ENCODE peak calls at places on chromosome X, in four cellular contexts. O, X, T and W are unnamed samples.

GRCh38 chrX:44974462-44974861 is 101.5 kb downstream of the KDM6A start:
- DNase-seq in O (no peak), T (no peak), X (no peak), W (no peak)

GRCh38 chrX:153981771-153982533 is 9.4 kb downstream of the TMEM187 start:
- DNase-seq in T (no peak), O (peak; percentile 82), X (peak; percentile 61), W (no peak)

GRCh38 chrX:30643313-30643821 is 9.9 kb upstream of the GK start:
- DNase-seq in T (no peak), X (no peak), O (no peak), W (no peak)

GRCh38 chrX:9131066-9131465 is 97.1 kb upstream of the FAM9B start:
- DNase-seq in T (no peak), X (no peak), O (no peak), W (no peak)

GRCh38 chrX:155068165-155068564 is 2.8 kb downstream of the CMC4 start:
- DNase-seq in T (no peak), X (no peak), O (no peak), W (no peak)

GRCh38 chrX:134418317-134419113 is 41.5 kb upstream of the HPRT1 start:
- DNase-seq in X (no peak), O (no peak), T (no peak), W (no peak)

GRCh38 chrX:48492293-48492910 is 16.4 kb upstream of the PORCN start:
- DNase-seq in O (no peak), X (no peak), T (no peak), W (no peak)

GRCh38 chrX:18889982-18890381 is 93.9 kb downstream of the PHKA2 start:
- DNase-seq in X (no peak), O (no peak), T (no peak), W (no peak)

GRCh38 chrX:8364369-8365141 is 100.1 kb upstream of the VCX3B start:
- DNase-seq in X (no peak), O (no peak), T (no peak), W (peak; percentile 37)

GRCh38 chrX:66200855-66201795 is 37.1 kb downstream of the HEPH start:
- DNase-seq in O (no peak), X (no peak), T (no peak), W (no peak)

GRCh38 chrX:29903365-29903764 is 312.0 kb upstream of the MAGEB2 start:
- DNase-seq in O (no peak), T (no peak), X (no peak), W (no peak)

GRCh38 chrX:44223150-44223549 is 120.3 kb downstream of the EFHC2 start:
- DNase-seq in O (no peak), T (peak; percentile 47), X (no peak), W (peak; percentile 57)

GRCh38 chrX:1212532-1212931 is at the start of gene CRLF2:
- DNase-seq in T (no peak), X (no peak), O (no peak), W (no peak)

GRCh38 chrX:30831082-30831481 is 58.0 kb downstream of the TAB3 start:
- DNase-seq in X (no peak), T (no peak), O (no peak), W (no peak)

GRCh38 chrX:57607295-57608187 is 15.7 kb downstream of the ZXDB start:
- DNase-seq in X (no peak), O (no peak), T (no peak), W (no peak)

GRCh38 chrX:46561931-46562721 is 11.4 kb upstream of the CHST7 start:
- DNase-seq in O (no peak), T (no peak), X (no peak), W (peak; percentile 41)

GRCh38 chrX:129449141-129449540 is 74.1 kb downstream of the SMARCA1 start:
- DNase-seq in T (no peak), O (no peak), X (no peak), W (no peak)

GRCh38 chrX:22060451-22060940 is 28.4 kb downstream of the PHEX start:
- DNase-seq in T (no peak), O (no peak), X (no peak), W (no peak)

GRCh38 chrX:100447563-100448397 is 37.7 kb upstream of the PCDH19 start:
- DNase-seq in O (peak; percentile 52), T (no peak), X (peak; percentile 25), W (no peak)

GRCh38 chrX:44980403-44980802 is 107.4 kb downstream of the KDM6A start:
- DNase-seq in X (no peak), O (no peak), T (no peak), W (no peak)

GRCh38 chrX:45191820-45192409 is 8.8 kb downstream of the DIPK2B start:
- DNase-seq in T (no peak), X (no peak), O (no peak), W (no peak)

GRCh38 chrX:37653397-37654085 is 32.0 kb upstream of the XK start:
- DNase-seq in T (no peak), O (no peak), X (no peak), W (no peak)

GRCh38 chrX:103882999-103883398 is 50.9 kb upstream of the RAB9B start:
- DNase-seq in X (no peak), T (no peak), O (no peak), W (no peak)

GRCh38 chrX:70132244-70132643 is 1.0 kb upstream of the IGBP1 start:
- DNase-seq in T (no peak), X (no peak), O (no peak), W (no peak)

GRCh38 chrX:2693526-2694002 is 2.5 kb downstream of the CD99 start:
- DNase-seq in T (no peak), X (no peak), O (no peak), W (no peak)

GRCh38 chrX:103637604-103638338 is 9.0 kb downstream of the TCEAL1 start:
- DNase-seq in T (no peak), O (no peak), X (no peak), W (no peak)

GRCh38 chrX:130435937-130436336 is 34.1 kb downstream of the RBMX2 start:
- DNase-seq in X (no peak), O (no peak), T (no peak), W (no peak)

GRCh38 chrX:19836337-19836736 is 51.1 kb downstream of the SH3KBP1 start:
- DNase-seq in O (no peak), X (no peak), T (no peak), W (no peak)

GRCh38 chrX:111671668-111672067 is 9.3 kb upstream of the ALG13 start:
- DNase-seq in T (no peak), O (no peak), X (no peak), W (no peak)

DNA sequence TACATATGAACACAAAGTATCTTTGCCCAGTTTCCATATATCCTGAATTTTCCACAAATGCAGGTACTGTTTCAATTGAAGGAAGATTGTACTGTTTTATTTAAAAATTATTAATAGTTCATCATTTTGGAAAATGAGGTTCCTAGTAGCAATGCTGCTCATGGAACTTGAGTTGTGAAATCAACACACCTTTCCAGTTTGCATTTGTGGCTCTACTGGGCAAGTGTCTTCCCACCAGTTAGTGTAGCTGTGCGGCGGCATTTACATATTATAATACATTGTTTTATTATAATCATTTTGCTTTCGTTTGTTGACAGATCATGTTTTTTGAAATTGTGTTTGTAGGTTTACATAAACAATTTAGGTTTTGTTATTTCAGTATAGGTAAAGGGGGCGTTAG is 2.0 kb upstream of the DDX3X start:
- DNase-seq in X (no peak), O (no peak), T (no peak), W (no peak)
- H3K4me3 ChIP-seq in X (peak overlapping the region; percentile 23), O (no peak overlapping the region), T (peak overlapping the region; percentile 82), W (peak overlapping the region; percentile 88)

GRCh38 chrX:49793686-49794085 is 35.4 kb upstream of the PAGE4 start:
- DNase-seq in T (no peak), O (no peak), X (no peak), W (no peak)
- H3K9me3 ChIP-seq in T (peaks cover 8% of the 10 kb centered on the region), O (no peaks in the 10 kb centered on the region), X (no peaks in the 10 kb centered on the region), W (no peaks in the 10 kb centered on the region)

GRCh38 chrX:3713937-3714434 is 537 bp upstream of the PRKX start:
- DNase-seq in T (no peak), X (no peak), O (no peak), W (no peak)
- H3K27me3 ChIP-seq in T (peaks cover 4% of the 10 kb centered on the region), X (no peaks in the 10 kb centered on the region), O (no peaks in the 10 kb centered on the region), W (no peaks in the 10 kb centered on the region)

GRCh38 chrX:118349188-118349587 is 3.3 kb downstream of the WDR44 start:
- DNase-seq in T (no peak), O (no peak), X (no peak), W (no peak)

GRCh38 chrX:118348186-118348810 is 2.4 kb downstream of the WDR44 start:
- DNase-seq in O (no peak), X (no peak), T (no peak), W (no peak)

GRCh38 chrX:118345401-118346257 is at the start of gene WDR44:
- DNase-seq in T (peak; percentile 90), O (peak; percentile 96), X (peak; percentile 86), W (peak; percentile 94)

GRCh38 chrX:118346258-118347094 is 570 bp downstream of the WDR44 start:
- DNase-seq in O (peak; percentile 69), X (no peak), T (peak; percentile 27), W (peak; percentile 37)

DNA sequence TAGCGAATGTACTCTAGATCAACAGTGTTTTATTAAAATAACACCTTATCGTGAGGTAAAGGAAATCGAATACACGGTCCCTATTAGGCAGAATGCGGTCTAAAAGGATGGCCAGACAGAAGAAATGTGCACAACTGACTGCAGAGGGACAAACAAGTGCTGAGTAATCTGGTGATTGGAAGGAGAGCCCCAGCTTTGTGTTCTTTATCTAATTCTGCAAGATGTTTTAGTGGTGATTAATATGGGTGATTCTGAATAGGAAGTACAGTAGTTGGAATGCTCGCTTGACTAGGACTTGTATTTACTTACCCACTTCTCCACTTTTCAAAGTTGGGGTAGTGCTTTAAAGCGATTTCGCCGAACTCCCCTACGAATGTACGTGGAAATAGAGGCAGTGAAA is 1.2 kb downstream of the WDR44 start:
- DNase-seq in O (no peak), X (no peak), T (no peak), W (no peak)
- H3K4me3 ChIP-seq in O (peak overlapping the region; percentile 77), X (peak overlapping the region; percentile 66), T (peak overlapping the region; percentile 63), W (peak overlapping the region; percentile 56)

DNA sequence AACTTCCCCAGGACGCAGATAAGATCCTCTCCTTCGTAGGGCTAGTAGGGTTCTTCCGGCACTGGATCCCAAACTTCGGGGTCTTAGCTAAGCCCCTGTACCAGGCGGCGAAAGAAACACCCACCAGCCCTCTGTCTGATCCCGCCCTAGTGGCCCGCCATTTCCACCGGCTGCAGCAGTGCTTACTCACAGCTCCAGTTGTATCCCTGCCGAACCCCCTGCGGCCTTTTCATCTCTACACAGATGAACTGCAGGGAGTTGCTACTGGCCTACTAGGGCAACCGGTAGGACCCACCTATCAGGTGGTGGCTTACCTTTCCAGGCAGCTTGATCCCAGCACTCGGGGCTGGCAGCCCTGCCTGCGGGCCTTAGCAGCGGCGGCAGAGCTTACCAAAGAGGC is 961.2 kb downstream of the RPA4 start:
- DNase-seq in O (peak; percentile 35), X (no peak), T (no peak), W (no peak)
- H3K9me3 ChIP-seq in O (no peaks in the 10 kb centered on the region), X (no peaks in the 10 kb centered on the region), T (no peaks in the 10 kb centered on the region), W (no peaks in the 10 kb centered on the region)

GRCh38 chrX:132033166-132033565 is 10.1 kb downstream of the STK26 start:
- DNase-seq in O (no peak), X (no peak), T (no peak), W (no peak)
- H3K27me3 ChIP-seq in O (no peaks in the 10 kb centered on the region), X (no peaks in the 10 kb centered on the region), T (peaks cover 41% of the 10 kb centered on the region), W (no peaks in the 10 kb centered on the region)